ENCODE peak calls at places on chromosomes 12 and 14, in six cellular contexts. One of them, this sample, is unnamed.

GRCh38 chr12:122862872-122863701 is 27.8 kb downstream of the HIP1R start:
- DNase-seq in DMS153: peak
- DNase-seq in fibroblast of the conjunctiva: no peak
- DNase-seq in ELR: no peak
- DNase-seq in activated CD4-positive, alpha-beta T cell treated with anti-CD3 and anti-CD28 coated beads for 48 hours: no peak
- DNase-seq in naive thymus-derived CD8-positive, alpha-beta T cell: no peak
- DNase-seq in this sample: no peak

GRCh38 chr12:54159140-54159539 is 29.6 kb downstream of the SMUG1 start:
- DNase-seq in DMS153: peak
- DNase-seq in fibroblast of the conjunctiva: no peak
- DNase-seq in ELR: peak
- DNase-seq in activated CD4-positive, alpha-beta T cell treated with anti-CD3 and anti-CD28 coated beads for 48 hours: peak
- DNase-seq in naive thymus-derived CD8-positive, alpha-beta T cell: no peak
- DNase-seq in this sample: no peak

GRCh38 chr12:101501410-101502045 is 26.4 kb downstream of the SPIC start:
- DNase-seq in DMS153: no peak
- DNase-seq in fibroblast of the conjunctiva: no peak
- DNase-seq in ELR: no peak
- DNase-seq in activated CD4-positive, alpha-beta T cell treated with anti-CD3 and anti-CD28 coated beads for 48 hours: no peak
- DNase-seq in naive thymus-derived CD8-positive, alpha-beta T cell: no peak
- DNase-seq in this sample: no peak

GRCh38 chr12:83158613-83159207 is 472.0 kb downstream of the TMTC2 start:
- DNase-seq in DMS153: no peak
- DNase-seq in fibroblast of the conjunctiva: no peak
- DNase-seq in ELR: no peak
- DNase-seq in activated CD4-positive, alpha-beta T cell treated with anti-CD3 and anti-CD28 coated beads for 48 hours: no peak
- DNase-seq in naive thymus-derived CD8-positive, alpha-beta T cell: no peak
- DNase-seq in this sample: no peak

GRCh38 chr14:63342381-63342780 is 23.6 kb upstream of the GPHB5 start:
- DNase-seq in DMS153: peak
- DNase-seq in fibroblast of the conjunctiva: peak
- DNase-seq in ELR: no peak
- DNase-seq in activated CD4-positive, alpha-beta T cell treated with anti-CD3 and anti-CD28 coated beads for 48 hours: no peak
- DNase-seq in naive thymus-derived CD8-positive, alpha-beta T cell: no peak
- DNase-seq in this sample: no peak

GRCh38 chr12:12070674-12071661 is at the start of gene BCL2L14:
- DNase-seq in DMS153: no peak
- DNase-seq in fibroblast of the conjunctiva: no peak
- DNase-seq in ELR: no peak
- DNase-seq in activated CD4-positive, alpha-beta T cell treated with anti-CD3 and anti-CD28 coated beads for 48 hours: peak
- DNase-seq in naive thymus-derived CD8-positive, alpha-beta T cell: no peak
- DNase-seq in this sample: no peak

GRCh38 chr14:24430143-24430681 is 458 bp downstream of the KHNYN start:
- DNase-seq in DMS153: peak
- DNase-seq in fibroblast of the conjunctiva: peak
- DNase-seq in ELR: peak
- DNase-seq in activated CD4-positive, alpha-beta T cell treated with anti-CD3 and anti-CD28 coated beads for 48 hours: peak
- DNase-seq in naive thymus-derived CD8-positive, alpha-beta T cell: peak
- DNase-seq in this sample: peak

GRCh38 chr12:93521225-93521854 is 51.1 kb upstream of the SOCS2 start:
- DNase-seq in DMS153: no peak
- DNase-seq in fibroblast of the conjunctiva: no peak
- DNase-seq in ELR: no peak
- DNase-seq in activated CD4-positive, alpha-beta T cell treated with anti-CD3 and anti-CD28 coated beads for 48 hours: no peak
- DNase-seq in naive thymus-derived CD8-positive, alpha-beta T cell: no peak
- DNase-seq in this sample: no peak

GRCh38 chr12:19462441-19462840 is 23.1 kb downstream of the AEBP2 start:
- DNase-seq in DMS153: no peak
- DNase-seq in fibroblast of the conjunctiva: no peak
- DNase-seq in ELR: no peak
- DNase-seq in activated CD4-positive, alpha-beta T cell treated with anti-CD3 and anti-CD28 coated beads for 48 hours: no peak
- DNase-seq in naive thymus-derived CD8-positive, alpha-beta T cell: no peak
- DNase-seq in this sample: no peak

GRCh38 chr14:98708555-98708954 is 563.4 kb downstream of the BCL11B start:
- DNase-seq in DMS153: no peak
- DNase-seq in fibroblast of the conjunctiva: no peak
- DNase-seq in ELR: no peak
- DNase-seq in activated CD4-positive, alpha-beta T cell treated with anti-CD3 and anti-CD28 coated beads for 48 hours: no peak
- DNase-seq in naive thymus-derived CD8-positive, alpha-beta T cell: no peak
- DNase-seq in this sample: no peak

GRCh38 chr14:91229743-91230200 is 14.7 kb downstream of the GPR68 start:
- DNase-seq in DMS153: no peak
- DNase-seq in fibroblast of the conjunctiva: no peak
- DNase-seq in ELR: peak
- DNase-seq in activated CD4-positive, alpha-beta T cell treated with anti-CD3 and anti-CD28 coated beads for 48 hours: peak
- DNase-seq in naive thymus-derived CD8-positive, alpha-beta T cell: peak
- DNase-seq in this sample: no peak

GRCh38 chr12:84056-84455 is 17.5 kb downstream of the IQSEC3 start:
- DNase-seq in DMS153: peak
- DNase-seq in fibroblast of the conjunctiva: no peak
- DNase-seq in ELR: no peak
- DNase-seq in activated CD4-positive, alpha-beta T cell treated with anti-CD3 and anti-CD28 coated beads for 48 hours: no peak
- DNase-seq in naive thymus-derived CD8-positive, alpha-beta T cell: no peak
- DNase-seq in this sample: no peak

GRCh38 chr14:54329082-54329695 is 67.6 kb upstream of the CDKN3 start:
- DNase-seq in DMS153: no peak
- DNase-seq in fibroblast of the conjunctiva: peak
- DNase-seq in ELR: peak
- DNase-seq in activated CD4-positive, alpha-beta T cell treated with anti-CD3 and anti-CD28 coated beads for 48 hours: peak
- DNase-seq in naive thymus-derived CD8-positive, alpha-beta T cell: no peak
- DNase-seq in this sample: peak

GRCh38 chr12:101829639-101830390 is 944 bp downstream of the GNPTAB start:
- DNase-seq in DMS153: no peak
- DNase-seq in fibroblast of the conjunctiva: no peak
- DNase-seq in ELR: peak
- DNase-seq in activated CD4-positive, alpha-beta T cell treated with anti-CD3 and anti-CD28 coated beads for 48 hours: no peak
- DNase-seq in naive thymus-derived CD8-positive, alpha-beta T cell: no peak
- DNase-seq in this sample: peak

GRCh38 chr12:106885026-106885425 is 70.7 kb upstream of the TMEM263 start:
- DNase-seq in DMS153: no peak
- DNase-seq in fibroblast of the conjunctiva: no peak
- DNase-seq in ELR: no peak
- DNase-seq in activated CD4-positive, alpha-beta T cell treated with anti-CD3 and anti-CD28 coated beads for 48 hours: no peak
- DNase-seq in naive thymus-derived CD8-positive, alpha-beta T cell: no peak
- DNase-seq in this sample: no peak

GRCh38 chr12:11853126-11853525 is 203.7 kb downstream of the ETV6 start:
- DNase-seq in DMS153: peak
- DNase-seq in fibroblast of the conjunctiva: no peak
- DNase-seq in ELR: no peak
- DNase-seq in activated CD4-positive, alpha-beta T cell treated with anti-CD3 and anti-CD28 coated beads for 48 hours: no peak
- DNase-seq in naive thymus-derived CD8-positive, alpha-beta T cell: no peak
- DNase-seq in this sample: no peak

GRCh38 chr12:72057330-72057911 is 118.8 kb downstream of the TPH2 start:
- DNase-seq in DMS153: no peak
- DNase-seq in fibroblast of the conjunctiva: no peak
- DNase-seq in ELR: peak
- DNase-seq in activated CD4-positive, alpha-beta T cell treated with anti-CD3 and anti-CD28 coated beads for 48 hours: no peak
- DNase-seq in naive thymus-derived CD8-positive, alpha-beta T cell: no peak
- DNase-seq in this sample: no peak

GRCh38 chr12:54173066-54173726 is 15.6 kb downstream of the SMUG1 start:
- DNase-seq in DMS153: no peak
- DNase-seq in fibroblast of the conjunctiva: no peak
- DNase-seq in ELR: peak
- DNase-seq in activated CD4-positive, alpha-beta T cell treated with anti-CD3 and anti-CD28 coated beads for 48 hours: peak
- DNase-seq in naive thymus-derived CD8-positive, alpha-beta T cell: no peak
- DNase-seq in this sample: no peak

GRCh38 chr12:124675881-124676688 is 108.7 kb upstream of the NCOR2 start:
- DNase-seq in DMS153: no peak
- DNase-seq in fibroblast of the conjunctiva: no peak
- DNase-seq in ELR: peak
- DNase-seq in activated CD4-positive, alpha-beta T cell treated with anti-CD3 and anti-CD28 coated beads for 48 hours: no peak
- DNase-seq in naive thymus-derived CD8-positive, alpha-beta T cell: no peak
- DNase-seq in this sample: no peak

GRCh38 chr12:24232531-24232930 is 283.1 kb upstream of the SOX5 start:
- DNase-seq in DMS153: no peak
- DNase-seq in fibroblast of the conjunctiva: no peak
- DNase-seq in ELR: peak
- DNase-seq in activated CD4-positive, alpha-beta T cell treated with anti-CD3 and anti-CD28 coated beads for 48 hours: no peak
- DNase-seq in naive thymus-derived CD8-positive, alpha-beta T cell: no peak
- DNase-seq in this sample: no peak

GRCh38 chr14:54166049-54166950 is 209.7 kb upstream of the BMP4 start:
- DNase-seq in DMS153: no peak
- DNase-seq in fibroblast of the conjunctiva: no peak
- DNase-seq in ELR: no peak
- DNase-seq in activated CD4-positive, alpha-beta T cell treated with anti-CD3 and anti-CD28 coated beads for 48 hours: no peak
- DNase-seq in naive thymus-derived CD8-positive, alpha-beta T cell: no peak
- DNase-seq in this sample: no peak

GRCh38 chr12:101863971-101864370 is 13.4 kb upstream of the DRAM1 start:
- DNase-seq in DMS153: no peak
- DNase-seq in fibroblast of the conjunctiva: no peak
- DNase-seq in ELR: peak
- DNase-seq in activated CD4-positive, alpha-beta T cell treated with anti-CD3 and anti-CD28 coated beads for 48 hours: no peak
- DNase-seq in naive thymus-derived CD8-positive, alpha-beta T cell: no peak
- DNase-seq in this sample: no peak

GRCh38 chr14:76919811-76920571 is 93.8 kb downstream of the LRRC74A start:
- DNase-seq in DMS153: peak
- DNase-seq in fibroblast of the conjunctiva: peak
- DNase-seq in ELR: peak
- DNase-seq in activated CD4-positive, alpha-beta T cell treated with anti-CD3 and anti-CD28 coated beads for 48 hours: peak
- DNase-seq in naive thymus-derived CD8-positive, alpha-beta T cell: no peak
- DNase-seq in this sample: peak

GRCh38 chr12:94172973-94173372 is 24.6 kb downstream of the PLXNC1 start:
- DNase-seq in DMS153: no peak
- DNase-seq in fibroblast of the conjunctiva: peak
- DNase-seq in ELR: peak
- DNase-seq in activated CD4-positive, alpha-beta T cell treated with anti-CD3 and anti-CD28 coated beads for 48 hours: no peak
- DNase-seq in naive thymus-derived CD8-positive, alpha-beta T cell: no peak
- DNase-seq in this sample: no peak

GRCh38 chr12:110906088-110906487 is 14.3 kb downstream of the MYL2 start:
- DNase-seq in DMS153: no peak
- DNase-seq in fibroblast of the conjunctiva: no peak
- DNase-seq in ELR: peak
- DNase-seq in activated CD4-positive, alpha-beta T cell treated with anti-CD3 and anti-CD28 coated beads for 48 hours: no peak
- DNase-seq in naive thymus-derived CD8-positive, alpha-beta T cell: no peak
- DNase-seq in this sample: peak

GRCh38 chr12:96434107-96434506 is 33.9 kb upstream of the CDK17 start:
- DNase-seq in DMS153: no peak
- DNase-seq in fibroblast of the conjunctiva: peak
- DNase-seq in ELR: peak
- DNase-seq in activated CD4-positive, alpha-beta T cell treated with anti-CD3 and anti-CD28 coated beads for 48 hours: peak
- DNase-seq in naive thymus-derived CD8-positive, alpha-beta T cell: peak
- DNase-seq in this sample: no peak

GRCh38 chr14:89422181-89422951 is 5.3 kb upstream of the FOXN3 start:
- DNase-seq in DMS153: no peak
- DNase-seq in fibroblast of the conjunctiva: no peak
- DNase-seq in ELR: no peak
- DNase-seq in activated CD4-positive, alpha-beta T cell treated with anti-CD3 and anti-CD28 coated beads for 48 hours: peak
- DNase-seq in naive thymus-derived CD8-positive, alpha-beta T cell: no peak
- DNase-seq in this sample: no peak

GRCh38 chr12:125549836-125550235 is 484.6 kb downstream of the AACS start:
- DNase-seq in DMS153: no peak
- DNase-seq in fibroblast of the conjunctiva: no peak
- DNase-seq in ELR: no peak
- DNase-seq in activated CD4-positive, alpha-beta T cell treated with anti-CD3 and anti-CD28 coated beads for 48 hours: peak
- DNase-seq in naive thymus-derived CD8-positive, alpha-beta T cell: no peak
- DNase-seq in this sample: no peak

GRCh38 chr12:88960213-88960878 is 380.1 kb upstream of the KITLG start:
- DNase-seq in DMS153: peak
- DNase-seq in fibroblast of the conjunctiva: no peak
- DNase-seq in ELR: peak
- DNase-seq in activated CD4-positive, alpha-beta T cell treated with anti-CD3 and anti-CD28 coated beads for 48 hours: no peak
- DNase-seq in naive thymus-derived CD8-positive, alpha-beta T cell: no peak
- DNase-seq in this sample: no peak

GRCh38 chr14:51014086-51014485 is 69.8 kb upstream of the PYGL start:
- DNase-seq in DMS153: no peak
- DNase-seq in fibroblast of the conjunctiva: peak
- DNase-seq in ELR: peak
- DNase-seq in activated CD4-positive, alpha-beta T cell treated with anti-CD3 and anti-CD28 coated beads for 48 hours: no peak
- DNase-seq in naive thymus-derived CD8-positive, alpha-beta T cell: no peak
- DNase-seq in this sample: no peak